ENCODE peak calls at places on chromosomes 7 and 10, in four cellular contexts. M is A549, J is brain microvascular endothelial cell, H is heart right ventricle. W is an unnamed sample.
A peak's percentile ranks its signal among the peaks of the same experiment; 100 is the strongest.

GRCh38 chr7:23490357-23491131 is 20.3 kb upstream of the IGF2BP3 start:
- DNase-seq in M (no peak), J (no peak), H (peak; percentile 54), W (no peak)

GRCh38 chr7:148930335-148930734 is 46.2 kb upstream of the EZH2 start:
- DNase-seq in M (no peak), J (no peak), H (no peak), W (no peak)

GRCh38 chr7:12979181-12979580 is 291.7 kb downstream of the ARL4A start:
- DNase-seq in M (no peak), J (no peak), H (no peak), W (no peak)

GRCh38 chr10:56653289-56653688 is 292.2 kb upstream of the ZWINT start:
- DNase-seq in M (no peak), J (no peak), H (no peak), W (no peak)

GRCh38 chr7:85041599-85042216 is 145.1 kb downstream of the SEMA3D start:
- DNase-seq in M (peak; percentile 17), J (peak; percentile 70), H (peak; percentile 26), W (peak; percentile 47)

GRCh38 chr7:27389508-27389907 is 146.9 kb downstream of the EVX1 start:
- DNase-seq in M (no peak), J (no peak), H (no peak), W (no peak)

GRCh38 chr10:22681783-22682183 is 32.6 kb downstream of the PIP4K2A start:
- DNase-seq in M (peak; percentile 65), J (peak; percentile 81), H (no peak), W (no peak)

GRCh38 chr10:6569259-6569658 is 10.8 kb downstream of the PRKCQ start:
- DNase-seq in M (no peak), J (no peak), H (no peak), W (no peak)

GRCh38 chr7:27204851-27205322 is 5.0 kb upstream of the HOXA13 start:
- DNase-seq in M (no peak), J (no peak), H (no peak), W (no peak)

GRCh38 chr10:71010730-71011129 is 122.4 kb upstream of the PCBD1 start:
- DNase-seq in M (no peak), J (no peak), H (no peak), W (no peak)

GRCh38 chr10:71014021-71014782 is 125.8 kb upstream of the PCBD1 start:
- DNase-seq in M (no peak), J (no peak), H (peak; percentile 68), W (no peak)

GRCh38 chr10:71011141-71011540 is 122.8 kb upstream of the PCBD1 start:
- DNase-seq in M (no peak), J (no peak), H (no peak), W (no peak)

GRCh38 chr10:71021402-71021801 is 133.0 kb upstream of the PCBD1 start:
- DNase-seq in M (no peak), J (no peak), H (no peak), W (no peak)

GRCh38 chr10:71015674-71016073 is 127.3 kb upstream of the PCBD1 start:
- DNase-seq in M (no peak), J (no peak), H (no peak), W (no peak)
- H3K4me3 ChIP-seq in M (no peak overlapping the region), J (no peak overlapping the region), H (no peak overlapping the region), W (no peak overlapping the region)

GRCh38 chr10:31803606-31804195 is 124.9 kb downstream of the ARHGAP12 start:
- DNase-seq in M (no peak), J (no peak), H (no peak), W (no peak)

GRCh38 chr10:31804416-31804815 is 124.2 kb downstream of the ARHGAP12 start:
- DNase-seq in M (no peak), J (no peak), H (no peak), W (no peak)

GRCh38 chr10:31808258-31809218 is 120.1 kb downstream of the ARHGAP12 start:
- DNase-seq in M (no peak), J (peak; percentile 27), H (no peak), W (peak; percentile 53)
- TF ChIP-seq CTCF in M (peak; percentile 81), J (peak; percentile 23), H (peak; percentile 66), W (peak; percentile 15)

GRCh38 chr10:125605167-125605566 is 77.8 kb downstream of the TEX36 start:
- DNase-seq in M (no peak), J (peak; percentile 40), H (no peak), W (no peak)
- H3K4me3 ChIP-seq in M (no peak overlapping the region), J (no peak overlapping the region), H (no peak overlapping the region), W (no peak overlapping the region)

GRCh38 chr7:35848728-35849127 is 47.9 kb downstream of the SEPTIN7 start:
- DNase-seq in M (no peak), J (no peak), H (no peak), W (no peak)

GRCh38 chr7:35846816-35847412 is 46.1 kb downstream of the SEPTIN7 start:
- DNase-seq in M (no peak), J (no peak), H (no peak), W (no peak)

GRCh38 chr7:35854311-35854710 is 53.5 kb downstream of the SEPTIN7 start:
- DNase-seq in M (no peak), J (no peak), H (no peak), W (no peak)

GRCh38 chr7:35849954-35850353 is 49.1 kb downstream of the SEPTIN7 start:
- DNase-seq in M (no peak), J (no peak), H (no peak), W (no peak)

GRCh38 chr7:35849158-35849831 is 48.4 kb downstream of the SEPTIN7 start:
- DNase-seq in M (no peak), J (peak; percentile 66), H (no peak), W (no peak)
- TF ChIP-seq CTCF in M (no peak), J (peak; percentile 3), H (no peak), W (no peak)

DNA sequence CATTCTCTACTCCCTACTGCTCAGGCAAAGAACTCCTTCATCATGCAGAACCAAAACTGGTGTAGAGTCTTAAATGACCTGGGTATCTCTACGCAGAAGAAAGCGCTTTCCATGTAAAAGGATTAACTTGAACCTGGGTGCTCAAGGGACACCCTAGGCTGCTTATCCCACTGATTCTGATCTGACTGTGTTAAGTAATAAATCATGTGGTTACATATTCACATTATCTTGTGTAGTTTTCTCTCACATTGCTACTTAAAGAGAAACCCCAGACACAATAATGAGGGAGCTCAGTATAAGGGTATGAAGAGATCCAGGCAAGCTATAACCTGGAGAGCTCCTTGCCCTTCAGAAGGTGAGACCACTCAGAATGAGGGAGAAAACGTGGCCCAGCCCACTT is 75.8 kb downstream of the LRRC17 start:
- DNase-seq in M (no peak), J (no peak), H (no peak), W (no peak)
- H3K4me3 ChIP-seq in M (no peak overlapping the region), J (no peak overlapping the region), H (no peak overlapping the region), W (no peak overlapping the region)